ENCODE peak calls at places on chromosomes 1 and 21, in five cellular contexts. One of them, this sample, is unnamed.

GRCh38 chr1:188429385-188429784 is 1600.6 kb downstream of the PLA2G4A start:
- DNase-seq in neuronal stem cell: no peak
- DNase-seq in IMR-90: peak; percentile 36
- DNase-seq in uterus: no peak
- DNase-seq in thoracic aorta: no peak
- DNase-seq in this sample: no peak

GRCh38 chr1:157948547-157949152 is 44.8 kb upstream of the KIRREL1 start:
- DNase-seq in neuronal stem cell: peak; percentile 46
- DNase-seq in IMR-90: peak; percentile 42
- DNase-seq in uterus: no peak
- DNase-seq in thoracic aorta: no peak
- DNase-seq in this sample: no peak

GRCh38 chr1:67898033-67898726 is 64.9 kb upstream of the GNG12 start:
- DNase-seq in thoracic aorta: no peak
- DNase-seq in IMR-90: peak; percentile 52
- DNase-seq in neuronal stem cell: no peak
- DNase-seq in uterus: no peak
- DNase-seq in this sample: no peak

GRCh38 chr1:53678507-53678906 is 60.5 kb downstream of the GLIS1 start:
- DNase-seq in uterus: no peak
- DNase-seq in IMR-90: peak; percentile 19
- DNase-seq in neuronal stem cell: no peak
- DNase-seq in thoracic aorta: no peak
- DNase-seq in this sample: no peak

GRCh38 chr1:23196627-23197328 is 20.5 kb downstream of the HTR1D start:
- DNase-seq in IMR-90: peak; percentile 98
- DNase-seq in thoracic aorta: no peak
- DNase-seq in uterus: no peak
- DNase-seq in neuronal stem cell: no peak
- DNase-seq in this sample: peak; percentile 53

GRCh38 chr1:151458936-151459330 is 361 bp downstream of the POGZ start:
- DNase-seq in thoracic aorta: no peak
- DNase-seq in neuronal stem cell: peak; percentile 57
- DNase-seq in IMR-90: peak; percentile 63
- DNase-seq in uterus: peak; percentile 63
- DNase-seq in this sample: peak; percentile 56

GRCh38 chr1:20640183-20640597 is 6.9 kb downstream of the PINK1 start:
- DNase-seq in IMR-90: peak; percentile 54
- DNase-seq in neuronal stem cell: peak; percentile 64
- DNase-seq in thoracic aorta: no peak
- DNase-seq in uterus: no peak
- DNase-seq in this sample: no peak

GRCh38 chr1:36099681-36100341 is 11.1 kb downstream of the ADPRS start:
- DNase-seq in neuronal stem cell: peak; percentile 81
- DNase-seq in uterus: peak; percentile 73
- DNase-seq in thoracic aorta: peak; percentile 56
- DNase-seq in IMR-90: peak; percentile 73
- DNase-seq in this sample: peak; percentile 64

GRCh38 chr1:196317535-196318522 is 290.4 kb downstream of the KCNT2 start:
- DNase-seq in neuronal stem cell: peak; percentile 18
- DNase-seq in uterus: no peak
- DNase-seq in IMR-90: peak; percentile 54
- DNase-seq in thoracic aorta: no peak
- DNase-seq in this sample: no peak

GRCh38 chr1:190176776-190177175 is 300.9 kb downstream of the BRINP3 start:
- DNase-seq in IMR-90: peak; percentile 73
- DNase-seq in thoracic aorta: no peak
- DNase-seq in uterus: no peak
- DNase-seq in neuronal stem cell: no peak
- DNase-seq in this sample: no peak

GRCh38 chr1:163730366-163730765 is 408.6 kb downstream of the NUF2 start:
- DNase-seq in thoracic aorta: no peak
- DNase-seq in neuronal stem cell: no peak
- DNase-seq in uterus: no peak
- DNase-seq in IMR-90: no peak
- DNase-seq in this sample: no peak

GRCh38 chr1:7256526-7256925 is 471.3 kb downstream of the CAMTA1 start:
- DNase-seq in IMR-90: no peak
- DNase-seq in neuronal stem cell: no peak
- DNase-seq in uterus: no peak
- DNase-seq in thoracic aorta: no peak
- DNase-seq in this sample: no peak

GRCh38 chr1:154353966-154354365 is 28.6 kb downstream of the ATP8B2 start:
- DNase-seq in thoracic aorta: no peak
- DNase-seq in neuronal stem cell: no peak
- DNase-seq in IMR-90: no peak
- DNase-seq in uterus: no peak
- DNase-seq in this sample: no peak

GRCh38 chr1:63407002-63407401 is 39.6 kb downstream of the ALG6 start:
- DNase-seq in thoracic aorta: no peak
- DNase-seq in neuronal stem cell: no peak
- DNase-seq in uterus: no peak
- DNase-seq in IMR-90: peak; percentile 62
- DNase-seq in this sample: no peak

GRCh38 chr1:40421694-40422384 is 28.4 kb upstream of the ZFP69B start:
- DNase-seq in thoracic aorta: no peak
- DNase-seq in neuronal stem cell: no peak
- DNase-seq in IMR-90: peak; percentile 23
- DNase-seq in uterus: peak; percentile 18
- DNase-seq in this sample: no peak

GRCh38 chr21:42156690-42157605 is 62.0 kb upstream of the ABCG1 start:
- DNase-seq in thoracic aorta: no peak
- DNase-seq in uterus: no peak
- DNase-seq in IMR-90: no peak
- DNase-seq in neuronal stem cell: no peak
- DNase-seq in this sample: peak; percentile 83

GRCh38 chr1:20634594-20635084 is 1.4 kb downstream of the PINK1 start:
- DNase-seq in neuronal stem cell: no peak
- DNase-seq in IMR-90: peak; percentile 25
- DNase-seq in uterus: no peak
- DNase-seq in thoracic aorta: no peak
- DNase-seq in this sample: peak; percentile 38

DNA sequence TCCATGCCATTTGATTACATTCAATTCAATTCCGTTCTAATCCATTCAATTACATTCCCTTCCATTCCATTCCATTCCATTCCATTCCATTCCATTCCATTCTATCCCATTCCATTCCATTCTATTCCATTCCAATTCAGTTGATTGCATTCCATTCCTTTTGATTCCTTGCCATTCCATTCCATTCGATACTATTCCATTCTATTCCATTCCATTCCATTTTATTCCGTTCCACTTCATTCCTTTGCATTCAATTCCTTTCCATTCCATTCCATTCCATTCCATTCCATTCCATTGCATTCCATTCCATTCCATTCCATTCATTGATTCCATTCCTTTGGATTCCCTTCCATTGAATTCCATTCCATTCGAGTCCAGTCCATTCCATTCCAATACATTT is 2574.0 kb upstream of the TPTE start:
- DNase-seq in uterus: no peak
- DNase-seq in neuronal stem cell: no peak
- DNase-seq in thoracic aorta: no peak
- DNase-seq in IMR-90: no peak
- DNase-seq in this sample: no peak
- H3K9me3 ChIP-seq in uterus: no peaks in the 10 kb centered on the region
- H3K9me3 ChIP-seq in neuronal stem cell: peaks cover 51% of the 10 kb centered on the region
- H3K9me3 ChIP-seq in thoracic aorta: peaks cover 67% of the 10 kb centered on the region
- H3K9me3 ChIP-seq in IMR-90: peaks cover 66% of the 10 kb centered on the region
- H3K9me3 ChIP-seq in this sample: peaks cover 100% of the 10 kb centered on the region

GRCh38 chr1:203026666-203027663 is 674 bp downstream of the PPFIA4 start:
- DNase-seq in IMR-90: no peak
- DNase-seq in thoracic aorta: no peak
- DNase-seq in neuronal stem cell: no peak
- DNase-seq in uterus: no peak
- DNase-seq in this sample: no peak

GRCh38 chr1:203028784-203029553 is 2.7 kb downstream of the PPFIA4 start:
- DNase-seq in neuronal stem cell: no peak
- DNase-seq in uterus: no peak
- DNase-seq in thoracic aorta: no peak
- DNase-seq in IMR-90: no peak
- DNase-seq in this sample: no peak

GRCh38 chr1:203028067-203028783 is 1.9 kb downstream of the PPFIA4 start:
- DNase-seq in IMR-90: no peak
- DNase-seq in neuronal stem cell: no peak
- DNase-seq in uterus: no peak
- DNase-seq in thoracic aorta: no peak
- DNase-seq in this sample: no peak

GRCh38 chr1:203031467-203031866 is 5.2 kb downstream of the PPFIA4 start:
- DNase-seq in uterus: no peak
- DNase-seq in thoracic aorta: no peak
- DNase-seq in IMR-90: no peak
- DNase-seq in neuronal stem cell: no peak
- DNase-seq in this sample: no peak

DNA sequence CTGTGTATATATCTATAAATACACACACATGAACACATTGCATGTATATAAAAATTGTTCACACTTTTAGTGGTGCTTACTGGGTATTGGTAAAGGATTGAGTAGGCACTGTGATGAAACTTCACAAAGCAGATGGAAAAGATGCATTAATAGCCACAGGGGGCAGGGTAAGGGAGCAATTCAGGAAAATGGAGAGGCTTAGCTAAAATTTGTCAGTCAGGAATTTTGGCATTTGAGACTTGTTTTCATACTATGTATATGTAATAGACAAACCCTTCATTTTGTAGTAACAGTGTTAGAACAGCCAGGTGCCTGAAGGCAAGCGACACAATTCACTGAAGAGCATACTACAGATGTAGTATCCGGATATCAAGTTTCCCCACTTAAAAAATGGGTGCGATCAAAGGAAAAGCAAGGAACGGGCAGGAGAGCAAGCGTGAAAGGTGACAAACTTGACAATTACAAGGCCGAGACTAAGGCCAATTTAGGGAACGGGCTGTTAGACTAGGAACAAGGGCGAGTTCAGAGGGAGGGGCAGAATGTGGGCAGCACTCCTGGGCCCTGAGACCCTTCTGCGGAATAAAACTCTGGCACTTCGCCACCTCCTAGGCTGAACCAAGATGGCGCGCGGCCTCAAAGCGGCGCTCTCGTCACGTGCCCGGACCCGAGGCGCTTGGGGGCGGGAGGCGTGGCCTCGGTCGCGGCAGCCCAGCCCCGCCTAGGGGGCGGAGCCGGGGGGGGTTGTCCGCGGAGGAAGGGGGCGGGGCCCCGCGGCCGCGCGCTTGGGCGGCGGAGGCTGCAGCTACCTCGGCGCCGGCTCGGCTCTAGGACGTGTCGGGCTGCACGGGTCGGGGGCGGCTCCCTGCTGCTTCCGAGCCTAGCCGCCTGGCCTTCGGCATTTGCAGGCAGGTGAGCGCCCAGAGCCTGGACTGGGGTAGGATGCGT is at the start of gene PPFIA4:
- DNase-seq in IMR-90: peak; percentile 75
- DNase-seq in neuronal stem cell: peak; percentile 82
- DNase-seq in thoracic aorta: peak; percentile 44
- DNase-seq in uterus: peak; percentile 73
- DNase-seq in this sample: peak; percentile 80
- H3K27ac ChIP-seq in IMR-90: peak within 1 kb of the TSS; percentile 71
- H3K27ac ChIP-seq in neuronal stem cell: no peak within 1 kb of the TSS
- H3K27ac ChIP-seq in thoracic aorta: peak within 1 kb of the TSS; percentile 70
- H3K27ac ChIP-seq in uterus: peak within 1 kb of the TSS; percentile 60
- H3K27ac ChIP-seq in this sample: peak within 1 kb of the TSS; percentile 77

GRCh38 chr1:8395433-8395866 is 77.5 kb downstream of the SLC45A1 start:
- DNase-seq in thoracic aorta: no peak
- DNase-seq in uterus: no peak
- DNase-seq in neuronal stem cell: no peak
- DNase-seq in IMR-90: no peak
- DNase-seq in this sample: no peak
- H3K4me3 ChIP-seq in thoracic aorta: peak overlapping the region; percentile 38
- H3K4me3 ChIP-seq in uterus: no peak overlapping the region
- H3K4me3 ChIP-seq in neuronal stem cell: no peak overlapping the region
- H3K4me3 ChIP-seq in IMR-90: no peak overlapping the region
- H3K4me3 ChIP-seq in this sample: peak overlapping the region; percentile 12

DNA sequence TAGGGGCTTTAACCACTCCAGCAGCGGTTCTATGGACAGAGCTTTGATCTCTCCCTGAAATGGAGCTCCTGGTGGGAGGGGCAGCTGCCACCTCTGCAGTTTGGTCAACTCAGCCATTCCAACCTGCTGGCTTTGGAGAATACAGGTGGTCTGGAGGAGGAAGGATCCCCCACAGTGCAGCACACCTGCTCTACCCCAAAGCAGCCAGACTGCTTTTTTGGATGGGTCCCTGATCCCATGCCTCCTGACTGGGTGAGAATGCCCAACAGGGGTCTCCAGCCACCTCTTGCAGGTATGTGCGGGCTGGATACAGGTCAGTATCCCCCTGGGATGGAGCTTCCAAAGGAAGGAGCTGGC is 53.9 kb downstream of the TPTE start:
- DNase-seq in neuronal stem cell: no peak
- DNase-seq in uterus: no peak
- DNase-seq in thoracic aorta: no peak
- DNase-seq in IMR-90: no peak
- DNase-seq in this sample: no peak
- H3K9me3 ChIP-seq in neuronal stem cell: peaks cover 9% of the 10 kb centered on the region
- H3K9me3 ChIP-seq in uterus: no peaks in the 10 kb centered on the region
- H3K9me3 ChIP-seq in thoracic aorta: peaks cover 22% of the 10 kb centered on the region
- H3K9me3 ChIP-seq in IMR-90: peaks cover 20% of the 10 kb centered on the region
- H3K9me3 ChIP-seq in this sample: peaks cover 51% of the 10 kb centered on the region

GRCh38 chr1:42925132-42925769 is 33.4 kb downstream of the SLC2A1 start:
- DNase-seq in thoracic aorta: no peak
- DNase-seq in IMR-90: no peak
- DNase-seq in uterus: no peak
- DNase-seq in neuronal stem cell: no peak
- DNase-seq in this sample: no peak

GRCh38 chr1:42926235-42926869 is 32.3 kb downstream of the SLC2A1 start:
- DNase-seq in uterus: no peak
- DNase-seq in neuronal stem cell: no peak
- DNase-seq in IMR-90: no peak
- DNase-seq in thoracic aorta: no peak
- DNase-seq in this sample: no peak

GRCh38 chr1:42927274-42927841 is 31.3 kb downstream of the SLC2A1 start:
- DNase-seq in neuronal stem cell: no peak
- DNase-seq in IMR-90: no peak
- DNase-seq in thoracic aorta: no peak
- DNase-seq in uterus: no peak
- DNase-seq in this sample: no peak

GRCh38 chr1:42927920-42928505 is 30.7 kb downstream of the SLC2A1 start:
- DNase-seq in IMR-90: no peak
- DNase-seq in uterus: no peak
- DNase-seq in thoracic aorta: no peak
- DNase-seq in neuronal stem cell: no peak
- DNase-seq in this sample: no peak

DNA sequence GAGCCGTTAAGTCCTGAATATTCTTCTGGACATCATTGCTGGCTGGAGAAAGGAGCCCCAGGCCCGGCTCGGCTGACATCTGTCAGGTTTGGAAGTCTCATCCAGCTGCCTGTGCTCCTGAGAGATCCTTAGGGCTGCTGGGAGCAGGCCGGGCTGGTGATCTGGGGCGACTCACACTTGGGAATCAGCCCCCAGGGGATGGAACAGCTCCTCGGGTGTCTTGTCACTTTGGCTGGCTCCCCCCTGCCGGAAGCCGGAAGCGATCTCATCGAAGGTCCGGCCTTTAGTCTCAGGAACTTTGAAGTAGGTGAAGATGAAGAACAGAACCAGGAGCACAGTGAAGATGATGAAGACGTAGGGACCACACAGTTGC is 31.8 kb downstream of the SLC2A1 start:
- DNase-seq in IMR-90: no peak
- DNase-seq in uterus: no peak
- DNase-seq in thoracic aorta: no peak
- DNase-seq in neuronal stem cell: no peak
- DNase-seq in this sample: no peak
- H3K27ac ChIP-seq in IMR-90: no peak overlapping the region
- H3K27ac ChIP-seq in uterus: no peak overlapping the region
- H3K27ac ChIP-seq in thoracic aorta: no peak overlapping the region
- H3K27ac ChIP-seq in neuronal stem cell: peak overlapping the region; percentile 9
- H3K27ac ChIP-seq in this sample: no peak overlapping the region